ENCODE peak calls at places on chromosomes 6 and 20, in eight cellular contexts. One of them, this sample, is unnamed.

GRCh38 chr6:75208564-75209431 is 2.9 kb upstream of the COL12A1 start:
- DNase-seq in Peyer's patch: peak
- DNase-seq in tibial artery: peak
- DNase-seq in psoas muscle: peak
- DNase-seq in fibroblast of lung: peak
- DNase-seq in kidney epithelial cell: no peak
- DNase-seq in mucosa of descending colon: peak
- DNase-seq in choroid plexus epithelial cell: peak
- DNase-seq in this sample: no peak

GRCh38 chr6:169200931-169201514 is 52.6 kb downstream of the THBS2 start:
- DNase-seq in Peyer's patch: no peak
- DNase-seq in tibial artery: no peak
- DNase-seq in psoas muscle: no peak
- DNase-seq in fibroblast of lung: no peak
- DNase-seq in kidney epithelial cell: no peak
- DNase-seq in mucosa of descending colon: no peak
- DNase-seq in choroid plexus epithelial cell: no peak
- DNase-seq in this sample: no peak

GRCh38 chr6:111461860-111462259 is 21.2 kb downstream of the REV3L start:
- DNase-seq in Peyer's patch: no peak
- DNase-seq in tibial artery: no peak
- DNase-seq in psoas muscle: no peak
- DNase-seq in fibroblast of lung: no peak
- DNase-seq in kidney epithelial cell: no peak
- DNase-seq in mucosa of descending colon: no peak
- DNase-seq in choroid plexus epithelial cell: peak
- DNase-seq in this sample: no peak

GRCh38 chr6:106027316-106027715 is 58.8 kb upstream of the PRDM1 start:
- DNase-seq in Peyer's patch: no peak
- DNase-seq in tibial artery: no peak
- DNase-seq in psoas muscle: no peak
- DNase-seq in fibroblast of lung: no peak
- DNase-seq in kidney epithelial cell: no peak
- DNase-seq in mucosa of descending colon: no peak
- DNase-seq in choroid plexus epithelial cell: no peak
- DNase-seq in this sample: no peak

GRCh38 chr6:31776961-31777666 is at the start of gene VWA7:
- DNase-seq in Peyer's patch: peak
- DNase-seq in tibial artery: no peak
- DNase-seq in psoas muscle: peak
- DNase-seq in fibroblast of lung: peak
- DNase-seq in kidney epithelial cell: peak
- DNase-seq in mucosa of descending colon: peak
- DNase-seq in choroid plexus epithelial cell: peak
- DNase-seq in this sample: peak

GRCh38 chr6:55694148-55694547 is 115.2 kb upstream of the HMGCLL1 start:
- DNase-seq in Peyer's patch: no peak
- DNase-seq in tibial artery: no peak
- DNase-seq in psoas muscle: no peak
- DNase-seq in fibroblast of lung: peak
- DNase-seq in kidney epithelial cell: peak
- DNase-seq in mucosa of descending colon: no peak
- DNase-seq in choroid plexus epithelial cell: peak
- DNase-seq in this sample: peak

GRCh38 chr6:162670345-162670744 is 57.2 kb downstream of the PRKN start:
- DNase-seq in Peyer's patch: no peak
- DNase-seq in tibial artery: no peak
- DNase-seq in psoas muscle: no peak
- DNase-seq in fibroblast of lung: no peak
- DNase-seq in kidney epithelial cell: no peak
- DNase-seq in mucosa of descending colon: no peak
- DNase-seq in choroid plexus epithelial cell: no peak
- DNase-seq in this sample: no peak

GRCh38 chr20:11724112-11724511 is 193.6 kb upstream of the BTBD3 start:
- DNase-seq in Peyer's patch: no peak
- DNase-seq in tibial artery: no peak
- DNase-seq in psoas muscle: no peak
- DNase-seq in fibroblast of lung: no peak
- DNase-seq in kidney epithelial cell: no peak
- DNase-seq in mucosa of descending colon: no peak
- DNase-seq in choroid plexus epithelial cell: no peak
- DNase-seq in this sample: no peak

GRCh38 chr6:100261486-100261885 is 203.2 kb downstream of the SIM1 start:
- DNase-seq in Peyer's patch: no peak
- DNase-seq in tibial artery: no peak
- DNase-seq in psoas muscle: no peak
- DNase-seq in fibroblast of lung: no peak
- DNase-seq in kidney epithelial cell: no peak
- DNase-seq in mucosa of descending colon: no peak
- DNase-seq in choroid plexus epithelial cell: no peak
- DNase-seq in this sample: no peak

GRCh38 chr6:100255701-100256100 is 209.0 kb downstream of the SIM1 start:
- DNase-seq in Peyer's patch: no peak
- DNase-seq in tibial artery: no peak
- DNase-seq in psoas muscle: no peak
- DNase-seq in fibroblast of lung: no peak
- DNase-seq in kidney epithelial cell: no peak
- DNase-seq in mucosa of descending colon: no peak
- DNase-seq in choroid plexus epithelial cell: no peak
- DNase-seq in this sample: no peak

GRCh38 chr6:100260584-100260983 is 204.1 kb downstream of the SIM1 start:
- DNase-seq in Peyer's patch: no peak
- DNase-seq in tibial artery: no peak
- DNase-seq in psoas muscle: no peak
- DNase-seq in fibroblast of lung: peak
- DNase-seq in kidney epithelial cell: no peak
- DNase-seq in mucosa of descending colon: no peak
- DNase-seq in choroid plexus epithelial cell: no peak
- DNase-seq in this sample: no peak

GRCh38 chr6:100258752-100259151 is 206.0 kb downstream of the SIM1 start:
- DNase-seq in Peyer's patch: no peak
- DNase-seq in tibial artery: no peak
- DNase-seq in psoas muscle: no peak
- DNase-seq in fibroblast of lung: no peak
- DNase-seq in kidney epithelial cell: no peak
- DNase-seq in mucosa of descending colon: no peak
- DNase-seq in choroid plexus epithelial cell: no peak
- DNase-seq in this sample: no peak

DNA sequence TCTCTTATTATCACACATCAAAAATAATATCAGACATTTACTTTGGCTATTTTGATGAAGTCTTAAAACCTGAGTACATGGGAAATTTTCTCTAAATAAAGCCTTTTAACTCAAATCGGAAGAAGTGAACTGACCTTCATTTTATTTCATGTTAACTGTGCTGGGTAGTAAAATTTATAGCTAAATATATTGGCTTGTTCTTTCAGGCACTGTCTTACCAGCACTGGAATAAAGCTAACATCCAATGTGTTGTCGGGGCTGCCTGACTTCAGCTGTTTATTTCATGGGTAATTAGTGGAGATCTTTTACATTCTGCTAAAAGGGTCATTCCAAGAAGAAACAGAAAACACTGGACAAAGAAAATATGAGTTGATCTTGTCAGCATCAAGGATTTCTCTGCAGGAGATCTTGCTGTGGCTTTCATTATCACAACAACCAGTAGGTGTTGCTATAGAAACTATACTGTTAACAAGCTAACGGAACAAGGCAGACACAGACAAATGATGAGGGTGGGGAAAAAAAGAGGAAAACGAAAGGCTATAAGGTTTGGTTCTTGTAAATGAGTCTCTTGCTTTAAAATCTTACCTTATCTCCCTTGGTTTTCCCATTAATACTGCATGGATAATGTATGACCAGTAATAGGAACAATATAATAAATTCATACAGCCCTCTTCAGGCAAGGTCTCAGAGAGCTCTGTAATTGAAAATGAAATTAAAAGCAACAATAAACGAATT is 206.9 kb downstream of the SIM1 start:
- DNase-seq in Peyer's patch: no peak
- DNase-seq in tibial artery: no peak
- DNase-seq in psoas muscle: no peak
- DNase-seq in fibroblast of lung: peak
- DNase-seq in kidney epithelial cell: peak
- DNase-seq in mucosa of descending colon: no peak
- DNase-seq in choroid plexus epithelial cell: peak
- DNase-seq in this sample: no peak
- TF ChIP-seq CTCF in Peyer's patch: no peak
- TF ChIP-seq CTCF in tibial artery: no peak
- TF ChIP-seq CTCF in psoas muscle: no peak
- TF ChIP-seq CTCF in fibroblast of lung: no peak
- TF ChIP-seq CTCF in kidney epithelial cell: peak
- TF ChIP-seq CTCF in mucosa of descending colon: no peak
- TF ChIP-seq CTCF in choroid plexus epithelial cell: no peak
- TF ChIP-seq CTCF in this sample: peak

GRCh38 chr20:64010711-64011237 is 25.2 kb upstream of the C20orf204 start:
- DNase-seq in Peyer's patch: no peak
- DNase-seq in tibial artery: no peak
- DNase-seq in psoas muscle: no peak
- DNase-seq in fibroblast of lung: no peak
- DNase-seq in kidney epithelial cell: no peak
- DNase-seq in mucosa of descending colon: no peak
- DNase-seq in choroid plexus epithelial cell: no peak
- DNase-seq in this sample: no peak

GRCh38 chr20:64006902-64007301 is 26.0 kb downstream of the PRPF6 start:
- DNase-seq in Peyer's patch: no peak
- DNase-seq in tibial artery: no peak
- DNase-seq in psoas muscle: no peak
- DNase-seq in fibroblast of lung: no peak
- DNase-seq in kidney epithelial cell: no peak
- DNase-seq in mucosa of descending colon: no peak
- DNase-seq in choroid plexus epithelial cell: no peak
- DNase-seq in this sample: no peak

GRCh38 chr20:64006490-64006889 is 25.6 kb downstream of the PRPF6 start:
- DNase-seq in Peyer's patch: no peak
- DNase-seq in tibial artery: no peak
- DNase-seq in psoas muscle: no peak
- DNase-seq in fibroblast of lung: no peak
- DNase-seq in kidney epithelial cell: no peak
- DNase-seq in mucosa of descending colon: no peak
- DNase-seq in choroid plexus epithelial cell: no peak
- DNase-seq in this sample: no peak

GRCh38 chr20:64009811-64010387 is 26.1 kb upstream of the C20orf204 start:
- DNase-seq in Peyer's patch: no peak
- DNase-seq in tibial artery: no peak
- DNase-seq in psoas muscle: no peak
- DNase-seq in fibroblast of lung: no peak
- DNase-seq in kidney epithelial cell: no peak
- DNase-seq in mucosa of descending colon: no peak
- DNase-seq in choroid plexus epithelial cell: no peak
- DNase-seq in this sample: no peak

GRCh38 chr20:64011366-64011779 is 24.6 kb upstream of the C20orf204 start:
- DNase-seq in Peyer's patch: no peak
- DNase-seq in tibial artery: no peak
- DNase-seq in psoas muscle: no peak
- DNase-seq in fibroblast of lung: no peak
- DNase-seq in kidney epithelial cell: no peak
- DNase-seq in mucosa of descending colon: no peak
- DNase-seq in choroid plexus epithelial cell: no peak
- DNase-seq in this sample: no peak
- H3K4me3 ChIP-seq in Peyer's patch: no peak
- H3K4me3 ChIP-seq in tibial artery: no peak
- H3K4me3 ChIP-seq in psoas muscle: no peak
- H3K4me3 ChIP-seq in fibroblast of lung: no peak
- H3K4me3 ChIP-seq in kidney epithelial cell: no peak
- H3K4me3 ChIP-seq in mucosa of descending colon: no peak
- H3K4me3 ChIP-seq in choroid plexus epithelial cell: no peak
- H3K4me3 ChIP-seq in this sample: no peak

GRCh38 chr20:57433658-57434389 is 42.6 kb downstream of the RBM38 start:
- DNase-seq in Peyer's patch: no peak
- DNase-seq in tibial artery: no peak
- DNase-seq in psoas muscle: peak
- DNase-seq in fibroblast of lung: no peak
- DNase-seq in kidney epithelial cell: no peak
- DNase-seq in mucosa of descending colon: peak
- DNase-seq in choroid plexus epithelial cell: no peak
- DNase-seq in this sample: no peak

GRCh38 chr20:57435105-57435497 is 43.9 kb downstream of the RBM38 start:
- DNase-seq in Peyer's patch: no peak
- DNase-seq in tibial artery: no peak
- DNase-seq in psoas muscle: no peak
- DNase-seq in fibroblast of lung: no peak
- DNase-seq in kidney epithelial cell: no peak
- DNase-seq in mucosa of descending colon: no peak
- DNase-seq in choroid plexus epithelial cell: peak
- DNase-seq in this sample: no peak

GRCh38 chr20:57435498-57436222 is 44.5 kb downstream of the RBM38 start:
- DNase-seq in Peyer's patch: peak
- DNase-seq in tibial artery: peak
- DNase-seq in psoas muscle: peak
- DNase-seq in fibroblast of lung: peak
- DNase-seq in kidney epithelial cell: peak
- DNase-seq in mucosa of descending colon: peak
- DNase-seq in choroid plexus epithelial cell: peak
- DNase-seq in this sample: no peak

GRCh38 chr20:57432874-57433491 is 41.8 kb downstream of the RBM38 start:
- DNase-seq in Peyer's patch: peak
- DNase-seq in tibial artery: no peak
- DNase-seq in psoas muscle: peak
- DNase-seq in fibroblast of lung: peak
- DNase-seq in kidney epithelial cell: no peak
- DNase-seq in mucosa of descending colon: peak
- DNase-seq in choroid plexus epithelial cell: no peak
- DNase-seq in this sample: no peak

DNA sequence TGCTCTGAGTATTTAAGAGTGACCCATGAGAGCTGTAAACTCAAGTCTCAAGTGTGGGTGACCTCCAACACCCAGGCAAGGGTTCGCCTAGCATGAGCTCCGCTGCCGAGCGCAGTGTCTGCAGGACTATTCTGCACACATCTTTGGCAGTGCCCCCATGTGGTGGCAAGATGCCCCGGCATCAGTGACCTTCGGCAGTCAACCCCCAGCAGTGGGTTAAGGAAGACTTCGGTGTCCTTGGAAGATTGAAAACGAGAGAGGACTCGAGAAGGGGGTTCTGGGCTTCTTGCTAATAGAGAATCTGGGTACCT is 43.1 kb downstream of the RBM38 start:
- DNase-seq in Peyer's patch: no peak
- DNase-seq in tibial artery: no peak
- DNase-seq in psoas muscle: peak
- DNase-seq in fibroblast of lung: no peak
- DNase-seq in kidney epithelial cell: no peak
- DNase-seq in mucosa of descending colon: peak
- DNase-seq in choroid plexus epithelial cell: no peak
- DNase-seq in this sample: no peak
- TF ChIP-seq CTCF in Peyer's patch: no peak
- TF ChIP-seq CTCF in tibial artery: no peak
- TF ChIP-seq CTCF in psoas muscle: no peak
- TF ChIP-seq CTCF in fibroblast of lung: no peak
- TF ChIP-seq CTCF in kidney epithelial cell: peak
- TF ChIP-seq CTCF in mucosa of descending colon: no peak
- TF ChIP-seq CTCF in choroid plexus epithelial cell: no peak
- TF ChIP-seq CTCF in this sample: peak

GRCh38 chr20:47351643-47352331 is 4.7 kb downstream of the ZMYND8 start:
- DNase-seq in Peyer's patch: no peak
- DNase-seq in tibial artery: no peak
- DNase-seq in psoas muscle: no peak
- DNase-seq in fibroblast of lung: peak
- DNase-seq in kidney epithelial cell: no peak
- DNase-seq in mucosa of descending colon: no peak
- DNase-seq in choroid plexus epithelial cell: no peak
- DNase-seq in this sample: no peak

GRCh38 chr20:47353697-47354387 is 2.7 kb downstream of the ZMYND8 start:
- DNase-seq in Peyer's patch: no peak
- DNase-seq in tibial artery: no peak
- DNase-seq in psoas muscle: no peak
- DNase-seq in fibroblast of lung: peak
- DNase-seq in kidney epithelial cell: no peak
- DNase-seq in mucosa of descending colon: no peak
- DNase-seq in choroid plexus epithelial cell: peak
- DNase-seq in this sample: no peak

GRCh38 chr20:47353224-47353696 is 3.2 kb downstream of the ZMYND8 start:
- DNase-seq in Peyer's patch: no peak
- DNase-seq in tibial artery: no peak
- DNase-seq in psoas muscle: no peak
- DNase-seq in fibroblast of lung: no peak
- DNase-seq in kidney epithelial cell: no peak
- DNase-seq in mucosa of descending colon: no peak
- DNase-seq in choroid plexus epithelial cell: no peak
- DNase-seq in this sample: no peak

GRCh38 chr20:47350691-47351545 is 5.6 kb downstream of the ZMYND8 start:
- DNase-seq in Peyer's patch: no peak
- DNase-seq in tibial artery: no peak
- DNase-seq in psoas muscle: no peak
- DNase-seq in fibroblast of lung: no peak
- DNase-seq in kidney epithelial cell: no peak
- DNase-seq in mucosa of descending colon: no peak
- DNase-seq in choroid plexus epithelial cell: no peak
- DNase-seq in this sample: no peak

GRCh38 chr20:47352332-47353223 is 3.9 kb downstream of the ZMYND8 start:
- DNase-seq in Peyer's patch: no peak
- DNase-seq in tibial artery: no peak
- DNase-seq in psoas muscle: no peak
- DNase-seq in fibroblast of lung: peak
- DNase-seq in kidney epithelial cell: no peak
- DNase-seq in mucosa of descending colon: no peak
- DNase-seq in choroid plexus epithelial cell: peak
- DNase-seq in this sample: no peak
- H3K4me3 ChIP-seq in Peyer's patch: no peak
- H3K4me3 ChIP-seq in tibial artery: no peak
- H3K4me3 ChIP-seq in psoas muscle: peak
- H3K4me3 ChIP-seq in fibroblast of lung: peak
- H3K4me3 ChIP-seq in kidney epithelial cell: peak
- H3K4me3 ChIP-seq in mucosa of descending colon: no peak
- H3K4me3 ChIP-seq in choroid plexus epithelial cell: peak
- H3K4me3 ChIP-seq in this sample: peak